ENCODE peak calls at places on chromosomes 6 and 20, in eight cellular contexts. B, O, C, F, U, T, Z and W are unnamed samples.

GRCh38 chr6:70112686-70113570 is 190.0 kb downstream of the COL9A1 start:
- DNase-seq in B (no peak), O (no peak), C (no peak), F (no peak), U (no peak), T (no peak), Z (no peak), W (peak)

GRCh38 chr6:28944412-28945006 is 20.7 kb upstream of the TRIM27 start:
- DNase-seq in B (peak), O (peak), C (peak), F (peak), U (peak), T (peak), Z (peak), W (peak)

GRCh38 chr6:92538926-92539325 is 880.4 kb downstream of the EPHA7 start:
- DNase-seq in B (no peak), O (no peak), C (no peak), F (no peak), U (no peak), T (no peak), Z (no peak), W (no peak)

GRCh38 chr6:77879527-77879926 is 226.7 kb downstream of the MEI4 start:
- DNase-seq in B (no peak), O (no peak), C (no peak), F (no peak), U (no peak), T (no peak), Z (no peak), W (no peak)

GRCh38 chr6:42790549-42791181 is 8.8 kb downstream of the BICRAL start:
- DNase-seq in B (no peak), O (peak), C (no peak), F (no peak), U (no peak), T (no peak), Z (no peak), W (no peak)

GRCh38 chr20:52167232-52167840 is 24.2 kb downstream of the ZFP64 start:
- DNase-seq in B (no peak), O (no peak), C (no peak), F (no peak), U (no peak), T (no peak), Z (no peak), W (no peak)

GRCh38 chr20:52779125-52779524 is 193.0 kb upstream of the TSHZ2 start:
- DNase-seq in B (no peak), O (no peak), C (no peak), F (no peak), U (no peak), T (no peak), Z (no peak), W (no peak)

GRCh38 chr6:113122060-113122459 is 735.1 kb upstream of the MARCKS start:
- DNase-seq in B (peak), O (peak), C (peak), F (peak), U (no peak), T (no peak), Z (no peak), W (no peak)

GRCh38 chr6:46376562-46376969 is 114.7 kb downstream of the RCAN2 start:
- DNase-seq in B (no peak), O (no peak), C (no peak), F (no peak), U (no peak), T (no peak), Z (no peak), W (no peak)

GRCh38 chr6:79731471-79731870 is 100.3 kb downstream of the SH3BGRL2 start:
- DNase-seq in B (no peak), O (no peak), C (no peak), F (no peak), U (no peak), T (no peak), Z (no peak), W (no peak)

GRCh38 chr6:9523462-9523861 is 891.4 kb downstream of the TFAP2A start:
- DNase-seq in B (peak), O (no peak), C (peak), F (no peak), U (no peak), T (no peak), Z (no peak), W (no peak)

GRCh38 chr6:98787961-98788360 is 46.4 kb upstream of the POU3F2 start:
- DNase-seq in B (no peak), O (peak), C (no peak), F (no peak), U (no peak), T (no peak), Z (no peak), W (no peak)

GRCh38 chr20:45209924-45210323 is 3.1 kb downstream of the SEMG1 start:
- DNase-seq in B (no peak), O (no peak), C (no peak), F (no peak), U (no peak), T (no peak), Z (no peak), W (no peak)

GRCh38 chr6:133559926-133560325 is 318.8 kb downstream of the EYA4 start:
- DNase-seq in B (no peak), O (no peak), C (no peak), F (no peak), U (no peak), T (no peak), Z (no peak), W (no peak)

GRCh38 chr20:32287231-32287638 is 9.8 kb downstream of the KIF3B start:
- DNase-seq in B (no peak), O (no peak), C (no peak), F (no peak), U (no peak), T (no peak), Z (no peak), W (no peak)

GRCh38 chr6:106510090-106510970 is 119.0 kb downstream of the RTN4IP1 start:
- DNase-seq in B (peak), O (peak), C (no peak), F (peak), U (peak), T (peak), Z (peak), W (peak)

GRCh38 chr20:19265646-19266374 is 53.4 kb downstream of the SLC24A3 start:
- DNase-seq in B (no peak), O (peak), C (peak), F (no peak), U (peak), T (no peak), Z (no peak), W (peak)

GRCh38 chr6:39137235-39137634 is 22.2 kb upstream of the SAYSD1 start:
- DNase-seq in B (peak), O (peak), C (peak), F (peak), U (peak), T (no peak), Z (no peak), W (peak)

GRCh38 chr6:154433477-154434241 is 76.8 kb downstream of the CNKSR3 start:
- DNase-seq in B (no peak), O (no peak), C (peak), F (no peak), U (no peak), T (no peak), Z (no peak), W (no peak)

GRCh38 chr6:166336847-166337246 is 5.5 kb downstream of the SFT2D1 start:
- DNase-seq in B (no peak), O (no peak), C (no peak), F (peak), U (no peak), T (no peak), Z (no peak), W (no peak)

GRCh38 chr20:35277127-35277526 is 795 bp downstream of the MMP24OS start:
- DNase-seq in B (no peak), O (no peak), C (no peak), F (no peak), U (no peak), T (no peak), Z (no peak), W (no peak)

GRCh38 chr20:58054082-58054481 is 174.4 kb downstream of the ANKRD60 start:
- DNase-seq in B (no peak), O (no peak), C (no peak), F (no peak), U (no peak), T (no peak), Z (no peak), W (no peak)

GRCh38 chr6:108106261-108106660 is 31.7 kb upstream of the OSTM1 start:
- DNase-seq in B (no peak), O (peak), C (no peak), F (no peak), U (no peak), T (no peak), Z (no peak), W (no peak)

GRCh38 chr6:127201321-127201720 is 65.3 kb upstream of the RNF146 start:
- DNase-seq in B (peak), O (no peak), C (peak), F (no peak), U (no peak), T (no peak), Z (no peak), W (no peak)

GRCh38 chr20:54197621-54198604 is 10.0 kb upstream of the PFDN4 start:
- DNase-seq in B (peak), O (no peak), C (peak), F (no peak), U (peak), T (no peak), Z (no peak), W (no peak)

GRCh38 chr20:57659789-57660509 is 39.7 kb upstream of the ZBP1 start:
- DNase-seq in B (no peak), O (peak), C (no peak), F (peak), U (no peak), T (no peak), Z (no peak), W (peak)

GRCh38 chr6:110683236-110683635 is 132.0 kb downstream of the CDK19 start:
- DNase-seq in B (no peak), O (no peak), C (no peak), F (no peak), U (peak), T (no peak), Z (no peak), W (no peak)

GRCh38 chr6:167766986-167767714 is 59.6 kb upstream of the AFDN start:
- DNase-seq in B (no peak), O (no peak), C (no peak), F (no peak), U (no peak), T (no peak), Z (no peak), W (no peak)

GRCh38 chr6:33794910-33795615 is 6.1 kb upstream of the LEMD2 start:
- DNase-seq in B (no peak), O (no peak), C (no peak), F (no peak), U (peak), T (no peak), Z (no peak), W (no peak)